ENCODE peak calls at places on chromosomes 16 and 17, in five cellular contexts. K is H1, D is HepG2, R is GM12892, A is K562. I is an unnamed sample.

GRCh38 chr16:1019234-1019933 is 37.8 kb downstream of the SOX8 start:
- DNase-seq in K (no peak), R (no peak), D (no peak), A (no peak), I (no peak)

GRCh38 chr16:75011634-75012307 is 12.9 kb downstream of the ZNRF1 start:
- DNase-seq in A (no peak), D (no peak), R (no peak), K (no peak), I (no peak)

GRCh38 chr17:79835470-79835899 is 3.8 kb downstream of the CBX4 start:
- DNase-seq in R (no peak), D (no peak), K (peak), A (peak), I (no peak)

GRCh38 chr17:80971704-80972304 is 19.8 kb upstream of the CHMP6 start:
- DNase-seq in D (no peak), R (no peak), A (no peak), K (no peak), I (no peak)

GRCh38 chr16:50259334-50260205 is 6.8 kb upstream of the ADCY7 start:
- DNase-seq in K (no peak), A (no peak), D (no peak), R (no peak), I (no peak)

GRCh38 chr16:54066451-54067056 is 220.0 kb downstream of the IRX3 start:
- DNase-seq in K (no peak), A (no peak), R (no peak), D (peak), I (no peak)

GRCh38 chr17:77364941-77365583 is 224.3 kb downstream of the SEC14L1 start:
- DNase-seq in K (no peak), D (no peak), A (no peak), R (no peak), I (no peak)

GRCh38 chr16:58346831-58347371 is 45.4 kb upstream of the GINS3 start:
- DNase-seq in K (no peak), A (no peak), D (no peak), R (no peak), I (no peak)

GRCh38 chr17:28599311-28600184 is 723 bp upstream of the SPAG5 start:
- DNase-seq in K (peak), D (peak), A (peak), R (peak), I (peak)

GRCh38 chr17:30433514-30433913 is 43.7 kb upstream of the GOSR1 start:
- DNase-seq in K (no peak), R (no peak), A (no peak), D (no peak), I (no peak)

GRCh38 chr16:15639061-15639568 is 3.8 kb downstream of the MARF1 start:
- DNase-seq in A (no peak), R (no peak), D (no peak), K (no peak), I (no peak)

GRCh38 chr17:73835605-73836004 is 191.4 kb upstream of the SDK2 start:
- DNase-seq in A (no peak), D (no peak), R (no peak), K (no peak), I (no peak)

GRCh38 chr16:25978227-25978626 is 286.5 kb downstream of the HS3ST4 start:
- DNase-seq in A (no peak), D (no peak), K (no peak), R (no peak), I (no peak)

GRCh38 chr17:48472485-48473281 is 42.7 kb upstream of the SKAP1 start:
- DNase-seq in D (no peak), A (no peak), K (no peak), R (no peak), I (no peak)

GRCh38 chr17:66215529-66215911 is 13.7 kb downstream of the APOH start:
- DNase-seq in D (no peak), A (no peak), K (no peak), R (no peak), I (no peak)

GRCh38 chr16:11076259-11077018 is 132.1 kb downstream of the CLEC16A start:
- DNase-seq in R (peak), D (no peak), K (no peak), A (no peak), I (peak)

GRCh38 chr16:86978445-86979030 is 338.7 kb downstream of the C16orf95 start:
- DNase-seq in A (no peak), R (no peak), D (no peak), K (no peak), I (no peak)

GRCh38 chr16:73847090-73847489 is 449.5 kb upstream of the PSMD7 start:
- DNase-seq in D (no peak), A (no peak), R (no peak), K (peak), I (no peak)

GRCh38 chr17:39927928-39928867 is 666 bp downstream of the LRRC3C start:
- DNase-seq in A (peak), R (no peak), D (peak), K (peak), I (no peak)

GRCh38 chr17:72558971-72559476 is 438.2 kb downstream of the SOX9 start:
- DNase-seq in K (no peak), A (no peak), D (no peak), R (no peak), I (no peak)

GRCh38 chr16:56608043-56608875 is at the start of gene MT2A:
- DNase-seq in R (peak), A (peak), D (peak), K (peak), I (peak)

GRCh38 chr16:31130899-31131298 is 4.6 kb downstream of the PRSS8 start:
- DNase-seq in R (no peak), K (peak), D (no peak), A (no peak), I (no peak)

GRCh38 chr17:57415737-57416354 is 159.5 kb downstream of the MSI2 start:
- DNase-seq in R (no peak), K (no peak), A (no peak), D (no peak), I (no peak)

GRCh38 chr17:48547839-48548686 is 3.2 kb upstream of the HOXB2 start:
- DNase-seq in D (no peak), A (peak), R (no peak), K (no peak), I (no peak)

GRCh38 chr16:1642148-1642547 is 30.0 kb downstream of the CRAMP1 start:
- DNase-seq in D (no peak), K (no peak), R (no peak), A (no peak), I (no peak)

GRCh38 chr16:64475627-64476351 is 646.1 kb downstream of the CDH11 start:
- DNase-seq in A (no peak), K (no peak), D (no peak), R (no peak), I (no peak)

GRCh38 chr16:19502395-19503131 is 19.3 kb downstream of the GDE1 start:
- DNase-seq in R (peak), A (peak), K (peak), D (peak), I (no peak)

GRCh38 chr17:56074366-56074765 is 78.9 kb upstream of the ANKFN1 start:
- DNase-seq in A (no peak), R (no peak), D (no peak), K (no peak), I (no peak)

GRCh38 chr17:58755577-58756245 is at the start of gene PPM1E:
- DNase-seq in A (peak), R (peak), D (peak), K (peak), I (peak)

GRCh38 chr16:1929105-1929504 is 10.9 kb upstream of the HS3ST6 start:
- DNase-seq in A (peak), D (no peak), K (no peak), R (no peak), I (no peak)

GRCh38 chr16:765971-766819 is 5.7 kb downstream of the MSLN start:
- DNase-seq in A (no peak), K (no peak), R (no peak), D (no peak), I (no peak)

GRCh38 chr16:50210266-50211038 is 55.9 kb upstream of the ADCY7 start:
- DNase-seq in R (peak), D (peak), K (peak), A (peak), I (peak)

GRCh38 chr17:16407911-16408588 is 7.3 kb upstream of the TRPV2 start:
- DNase-seq in K (peak), R (peak), A (peak), D (peak), I (peak)

GRCh38 chr17:31163091-31163781 is 68.5 kb downstream of the NF1 start:
- DNase-seq in K (no peak), A (no peak), R (no peak), D (no peak), I (no peak)

DNA sequence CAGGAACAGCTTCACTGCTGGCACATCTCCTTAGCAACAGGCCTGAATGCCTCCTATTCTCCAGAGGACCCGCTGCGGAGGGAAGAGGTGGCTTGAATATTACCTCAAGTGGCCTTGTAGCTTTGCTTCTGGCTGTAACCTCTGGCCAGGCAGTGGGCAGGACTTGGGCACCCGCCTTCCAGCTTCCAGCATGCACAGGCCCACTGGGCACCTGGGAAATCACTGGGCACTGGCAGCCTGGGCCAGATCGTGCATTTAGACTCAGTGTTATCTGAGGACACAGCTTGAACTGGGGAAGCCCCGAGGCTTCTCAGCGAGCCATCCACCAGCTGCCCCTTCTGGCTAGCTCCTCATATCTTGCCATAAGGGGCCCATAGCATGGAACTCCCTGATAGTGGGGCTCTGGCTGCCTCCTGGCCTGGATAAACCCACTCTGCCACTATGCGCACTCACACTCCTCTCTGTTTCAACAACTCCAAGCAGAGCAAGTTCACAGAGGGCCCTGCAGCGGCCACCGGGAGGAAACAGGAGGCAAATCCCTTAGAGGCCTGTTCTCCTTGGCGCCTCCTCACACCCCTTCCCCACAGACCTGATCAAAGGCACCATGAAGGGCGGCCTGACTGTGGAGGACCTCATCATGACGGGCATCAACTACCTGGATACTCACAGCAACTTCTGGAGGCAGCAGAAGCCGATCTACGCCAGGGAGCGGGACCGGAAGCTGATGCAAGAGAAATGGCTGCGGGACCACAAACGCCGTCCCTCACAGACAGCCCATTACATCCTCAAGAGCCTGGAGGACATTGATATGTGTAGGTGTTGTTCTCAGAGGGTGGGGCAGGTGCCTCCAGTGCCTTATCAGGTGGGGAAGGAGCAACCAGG is 7.8 kb downstream of the ODAD4 start:
- DNase-seq in R (no peak), K (no peak), A (peak), D (no peak), I (no peak)
- TF ChIP-seq POLR2A in R (no peak), K (no peak), A (no peak), D (no peak), I (no peak)

GRCh38 chr17:2621241-2621640 is 27.8 kb downstream of the PAFAH1B1 start:
- DNase-seq in K (no peak), R (no peak), A (no peak), D (no peak), I (no peak)

GRCh38 chr17:2624292-2624731 is 30.9 kb downstream of the PAFAH1B1 start:
- DNase-seq in D (no peak), R (no peak), K (no peak), A (no peak), I (no peak)
- TF ChIP-seq TAF1 in D (no peak), R (no peak), K (no peak), A (no peak), I (no peak)

GRCh38 chr17:35460354-35460851 is 11.8 kb upstream of the SLFN13 start:
- DNase-seq in K (peak), D (no peak), A (peak), R (peak), I (peak)
- TF ChIP-seq POLR2A in K (no peak), D (no peak), A (no peak), R (peak), I (no peak)

GRCh38 chr16:3058173-3059030 is 7.0 kb upstream of the IL32 start:
- DNase-seq in A (peak), K (peak), D (peak), R (no peak), I (no peak)

GRCh38 chr16:3051489-3051888 is 5.1 kb downstream of the MMP25 start:
- DNase-seq in A (no peak), K (no peak), D (no peak), R (no peak), I (no peak)

GRCh38 chr16:3057181-3058166 is 8.0 kb upstream of the IL32 start:
- DNase-seq in D (no peak), R (no peak), A (no peak), K (no peak), I (no peak)

GRCh38 chr16:3056336-3057180 is 8.9 kb upstream of the IL32 start:
- DNase-seq in R (no peak), K (no peak), D (no peak), A (no peak), I (no peak)

DNA sequence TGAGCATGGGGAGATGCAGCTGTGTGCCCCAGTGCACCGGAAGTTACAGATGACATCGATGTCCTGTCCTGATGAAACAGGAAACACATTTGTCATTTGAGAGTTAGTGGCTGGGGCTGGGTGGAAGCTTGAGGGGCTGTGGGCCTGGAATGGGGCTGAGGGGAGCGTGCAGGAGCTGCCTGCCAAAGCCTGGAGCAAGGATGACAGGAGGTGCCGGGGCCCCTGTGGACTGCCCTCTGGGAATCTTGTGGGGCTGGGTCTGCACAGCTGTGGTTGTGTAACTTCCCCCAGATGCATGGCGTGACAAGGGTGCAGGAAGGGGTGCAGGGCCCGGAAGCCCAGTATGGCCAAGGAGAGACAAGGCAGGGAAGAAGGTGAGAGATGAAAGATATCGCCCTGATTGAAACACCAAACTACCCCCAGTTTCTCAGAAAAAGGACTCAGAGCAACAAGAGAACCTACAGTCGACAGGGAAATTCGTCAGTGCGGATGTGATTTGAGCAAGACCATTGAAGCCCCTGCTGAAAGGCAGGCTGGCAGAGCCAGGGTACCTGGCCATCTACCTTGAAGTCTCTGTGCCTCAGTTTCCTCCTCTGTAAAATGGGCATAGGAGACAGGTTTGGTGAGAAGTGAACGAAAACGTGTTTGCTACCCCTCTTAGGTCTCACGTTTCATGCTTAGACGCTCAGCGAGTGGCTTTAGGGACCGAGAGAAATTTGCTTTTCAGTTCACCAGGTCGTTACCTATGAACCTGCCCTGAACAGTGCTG is 8.8 kb downstream of the MMP25 start:
- DNase-seq in A (no peak), D (no peak), R (no peak), K (no peak), I (no peak)
- TF ChIP-seq TAF1 in A (no peak), D (no peak), R (no peak), K (no peak), I (no peak)

GRCh38 chr17:21231533-21231932 is 17.6 kb upstream of the TMEM11 start:
- DNase-seq in D (no peak), K (no peak), A (no peak), R (no peak), I (no peak)

GRCh38 chr17:21228111-21228510 is 14.2 kb upstream of the TMEM11 start:
- DNase-seq in A (no peak), D (no peak), R (no peak), K (no peak), I (no peak)

GRCh38 chr17:21233581-21234337 is 19.5 kb downstream of the NATD1 start:
- DNase-seq in D (no peak), R (no peak), A (no peak), K (no peak), I (no peak)

GRCh38 chr17:21232033-21232749 is 18.2 kb upstream of the TMEM11 start:
- DNase-seq in K (no peak), A (no peak), R (no peak), D (no peak), I (no peak)

GRCh38 chr17:21228845-21229244 is 14.9 kb upstream of the TMEM11 start:
- DNase-seq in D (no peak), K (no peak), A (no peak), R (no peak), I (no peak)
- TF ChIP-seq POLR2A in D (no peak), K (no peak), A (no peak), R (no peak), I (no peak)

DNA sequence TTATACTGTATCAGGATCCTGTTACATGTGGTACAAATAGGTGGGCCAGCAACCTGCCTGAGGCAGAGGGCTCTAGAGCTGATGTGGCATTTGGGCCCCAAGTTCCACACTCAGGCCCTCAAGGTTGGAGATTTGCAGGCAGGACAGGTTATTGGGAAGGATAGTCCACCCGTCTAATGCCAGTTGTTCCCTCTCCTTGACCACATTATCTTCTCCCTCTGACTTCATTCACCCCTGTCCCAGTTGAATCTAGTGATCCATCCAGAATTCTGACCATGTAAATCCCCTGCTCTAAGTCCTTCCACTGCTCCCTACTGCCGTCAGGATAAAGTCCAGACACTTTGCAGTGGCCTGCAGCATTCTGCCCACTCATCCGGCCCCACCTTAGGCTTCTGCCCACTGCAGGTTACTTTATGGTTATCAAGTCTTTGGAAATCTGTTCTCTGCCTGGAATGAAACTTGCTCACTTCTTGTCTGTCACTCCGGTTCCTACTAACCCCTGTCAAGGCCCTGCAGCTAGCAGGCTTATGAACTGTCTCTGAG is 1.9 kb upstream of the NFATC3 start:
- DNase-seq in R (no peak), A (no peak), K (peak), D (no peak), I (no peak)
- TF ChIP-seq TAF1 in R (no peak), A (no peak), K (no peak), D (no peak), I (no peak)

GRCh38 chr17:76072149-76072858 is at the start of gene SRP68:
- DNase-seq in K (peak), R (peak), A (peak), D (peak), I (peak)
- TF ChIP-seq POLR2A in K (no peak), R (peak), A (peak), D (peak), I (peak)